ENCODE peak calls at places on chromosomes 3 and 15, in four cellular contexts. J is nucleus accumbens, C is dorsolateral prefrontal cortex, R is EL. T is an unnamed sample.

GRCh38 chr3:116524455-116524854 is 79.2 kb upstream of the LSAMP start:
- DNase-seq in J (no peak), C (no peak), R (no peak), T (no peak)

GRCh38 chr15:101128191-101128590 is 123.7 kb downstream of the CHSY1 start:
- DNase-seq in J (no peak), C (no peak), R (peak; percentile 95), T (peak; percentile 95)

GRCh38 chr15:70833897-70834765 is 19.8 kb downstream of the LARP6 start:
- DNase-seq in J (no peak), C (no peak), R (peak; percentile 82), T (peak; percentile 78)

GRCh38 chr3:15345051-15345607 is 12.7 kb upstream of the SH3BP5 start:
- DNase-seq in J (no peak), C (no peak), R (no peak), T (no peak)

GRCh38 chr3:127456471-127457093 is 134.0 kb downstream of the TPRA1 start:
- DNase-seq in J (no peak), C (no peak), R (peak; percentile 81), T (peak; percentile 83)

GRCh38 chr3:87350367-87351199 is 74.2 kb upstream of the POU1F1 start:
- DNase-seq in J (no peak), C (peak; percentile 18), R (peak; percentile 54), T (peak; percentile 64)

GRCh38 chr15:47718474-47719440 is 1.5 kb downstream of the SEMA6D start:
- DNase-seq in J (peak; percentile 45), C (peak; percentile 7), R (peak; percentile 2), T (no peak)

GRCh38 chr3:25604107-25604805 is 60.5 kb downstream of the TOP2B start:
- DNase-seq in J (no peak), C (no peak), R (peak; percentile 83), T (peak; percentile 94)

GRCh38 chr3:13424111-13424844 is 4.2 kb upstream of the NUP210 start:
- DNase-seq in J (no peak), C (no peak), R (no peak), T (no peak)

GRCh38 chr3:100419406-100419805 is 18.1 kb downstream of the LNP1 start:
- DNase-seq in J (no peak), C (no peak), R (no peak), T (no peak)

GRCh38 chr3:9916734-9917680 is at the start of gene IL17RC:
- DNase-seq in J (peak; percentile 52), C (peak; percentile 78), R (peak; percentile 94), T (peak; percentile 94)

GRCh38 chr15:84586641-84587160 is 14.1 kb upstream of the ZSCAN2 start:
- DNase-seq in J (no peak), C (no peak), R (no peak), T (no peak)

GRCh38 chr15:40826123-40827075 is 2.1 kb downstream of the PPP1R14D start:
- DNase-seq in J (no peak), C (no peak), R (no peak), T (no peak)

GRCh38 chr3:138493804-138494606 is 59.6 kb downstream of the ESYT3 start:
- DNase-seq in J (no peak), C (no peak), R (peak; percentile 79), T (peak; percentile 75)

GRCh38 chr3:35448681-35449080 is 190.6 kb upstream of the ARPP21 start:
- DNase-seq in J (no peak), C (no peak), R (no peak), T (no peak)

GRCh38 chr15:85284497-85284896 is 95.9 kb upstream of the AKAP13 start:
- DNase-seq in J (no peak), C (no peak), R (no peak), T (no peak)

GRCh38 chr3:45773714-45774449 is 22.5 kb downstream of the SLC6A20 start:
- DNase-seq in J (no peak), C (no peak), R (no peak), T (no peak)

GRCh38 chr3:65729553-65729952 is 309.2 kb downstream of the MAGI1 start:
- DNase-seq in J (no peak), C (no peak), R (peak; percentile 50), T (peak; percentile 35)

GRCh38 chr3:42659451-42660130 is 6.1 kb downstream of the ZBTB47 start:
- DNase-seq in J (no peak), C (no peak), R (no peak), T (no peak)

GRCh38 chr3:53230041-53230621 is 25.7 kb downstream of the TKT start:
- DNase-seq in J (no peak), C (no peak), R (no peak), T (no peak)

GRCh38 chr3:89434621-89435380 is 327.4 kb downstream of the EPHA3 start:
- DNase-seq in J (no peak), C (no peak), R (no peak), T (no peak)

GRCh38 chr3:66478923-66479322 is 21.9 kb downstream of the LRIG1 start:
- DNase-seq in J (no peak), C (no peak), R (no peak), T (no peak)

GRCh38 chr3:46471371-46471914 is 6.7 kb upstream of the LTF start:
- DNase-seq in J (no peak), C (no peak), R (no peak), T (no peak)

GRCh38 chr3:134216206-134216764 is 34.4 kb downstream of the RYK start:
- DNase-seq in J (no peak), C (no peak), R (no peak), T (no peak)

GRCh38 chr15:98981851-98982722 is 25.5 kb downstream of the PGPEP1L start:
- DNase-seq in J (no peak), C (no peak), R (peak; percentile 28), T (peak; percentile 25)

GRCh38 chr15:63971427-63971805 is 74.9 kb downstream of the DAPK2 start:
- DNase-seq in J (no peak), C (no peak), R (no peak), T (no peak)

GRCh38 chr3:2908693-2909351 is 201.4 kb downstream of the IL5RA start:
- DNase-seq in J (no peak), C (no peak), R (no peak), T (no peak)

GRCh38 chr3:54146383-54147239 is 24.3 kb downstream of the CACNA2D3 start:
- DNase-seq in J (peak; percentile 37), C (peak; percentile 47), R (peak; percentile 10), T (peak; percentile 50)

GRCh38 chr15:96331141-96331941 is 841 bp downstream of the NR2F2 start:
- DNase-seq in J (no peak), C (no peak), R (no peak), T (peak; percentile 62)

GRCh38 chr3:85939026-85939616 is 980.3 kb downstream of the CADM2 start:
- DNase-seq in J (peak; percentile 2), C (no peak), R (no peak), T (no peak)

GRCh38 chr15:101016581-101016980 is 97.4 kb downstream of the LRRK1 start:
- DNase-seq in J (no peak), C (no peak), R (no peak), T (no peak)

GRCh38 chr15:55917881-55918296 is 75.5 kb downstream of the NEDD4 start:
- DNase-seq in J (no peak), C (no peak), R (peak; percentile 90), T (peak; percentile 84)

GRCh38 chr15:72554471-72555425 is 80.6 kb downstream of the ARIH1 start:
- DNase-seq in J (no peak), C (no peak), R (peak; percentile 69), T (peak; percentile 76)

GRCh38 chr15:98071786-98072185 is 111.3 kb downstream of the ARRDC4 start:
- DNase-seq in J (no peak), C (no peak), R (peak; percentile 65), T (no peak)

T was measured in RPMI7951.